ENCODE peak calls at places on chromosome 21, in ten cellular contexts. D is activated naive CD4-positive, alpha-beta T cell treated with anti-CD3 and anti-CD28 coated beads, Interleukin-2, amount 50 U/mL, for 16 hours; U is hippocampal formation; M is Ammon's horn; S is NCI-H2171; A is right cardiac atrium; F is activated naive CD8-positive, alpha-beta T cell treated with anti-CD3 and anti-CD28 coated beads, Interleukin-2, amount 50 U/mL, for 16 hours; L is colonic mucosa; G is tibial artery; P is KBM-7. Q is an unnamed sample.

GRCh38 chr21:36297938-36298572 is 21.9 kb upstream of the MORC3 start:
- DNase-seq in D (peak), U (peak), M (peak), S (no peak), A (no peak), F (no peak), L (peak), G (peak), P (peak), Q (no peak)

GRCh38 chr21:16013570-16013969 is 283.8 kb downstream of the USP25 start:
- DNase-seq in D (no peak), U (no peak), M (no peak), S (no peak), A (no peak), F (no peak), L (no peak), G (no peak), P (no peak), Q (no peak)

GRCh38 chr21:46661627-46662366 is 26.3 kb downstream of the PRMT2 start:
- DNase-seq in D (no peak), U (no peak), M (no peak), S (no peak), A (no peak), F (no peak), L (no peak), G (no peak), P (no peak), Q (peak)

GRCh38 chr21:42282715-42283114 is 32.5 kb downstream of the TFF3 start:
- DNase-seq in D (no peak), U (no peak), M (no peak), S (no peak), A (no peak), F (no peak), L (no peak), G (no peak), P (no peak), Q (no peak)

GRCh38 chr21:33403786-33404571 is 766 bp downstream of the IFNGR2 start:
- DNase-seq in D (peak), U (no peak), M (peak), S (no peak), A (peak), F (no peak), L (peak), G (peak), P (peak), Q (peak)

GRCh38 chr21:34946385-34947121 is 102.5 kb downstream of the RUNX1 start:
- DNase-seq in D (peak), U (no peak), M (no peak), S (no peak), A (no peak), F (no peak), L (no peak), G (no peak), P (peak), Q (no peak)

GRCh38 chr21:44779417-44780139 is 22.0 kb downstream of the UBE2G2 start:
- DNase-seq in D (no peak), U (no peak), M (no peak), S (no peak), A (no peak), F (no peak), L (no peak), G (no peak), P (no peak), Q (no peak)

GRCh38 chr21:39630827-39631226 is 18.1 kb downstream of the B3GALT5 start:
- DNase-seq in D (no peak), U (no peak), M (no peak), S (no peak), A (no peak), F (no peak), L (no peak), G (no peak), P (no peak), Q (no peak)

GRCh38 chr21:34603710-34604057 is 11.2 kb downstream of the RCAN1 start:
- DNase-seq in D (no peak), U (no peak), M (no peak), S (no peak), A (no peak), F (no peak), L (no peak), G (no peak), P (no peak), Q (no peak)

GRCh38 chr21:45029968-45030636 is 44.3 kb upstream of the ADARB1 start:
- DNase-seq in D (no peak), U (no peak), M (no peak), S (no peak), A (no peak), F (no peak), L (no peak), G (no peak), P (no peak), Q (peak)

GRCh38 chr21:16040601-16041000 is 310.8 kb downstream of the USP25 start:
- DNase-seq in D (no peak), U (no peak), M (no peak), S (no peak), A (no peak), F (no peak), L (no peak), G (no peak), P (no peak), Q (no peak)

GRCh38 chr21:36910581-36911307 is 55.7 kb downstream of the HLCS start:
- DNase-seq in D (no peak), U (no peak), M (peak), S (no peak), A (peak), F (no peak), L (no peak), G (no peak), P (no peak), Q (no peak)

Q was measured in kidney.